ENCODE peak calls at places on chromosomes 7 and 10, in six cellular contexts. One of them, this sample, is unnamed.

GRCh38 chr10:73815719-73816030 is 4.3 kb upstream of the NDST2 start:
- DNase-seq in BE2C: no peak
- DNase-seq in thoracic aorta: no peak
- DNase-seq in AG04449: no peak
- DNase-seq in lower leg skin: no peak
- DNase-seq in AG10803: no peak
- DNase-seq in this sample: no peak

GRCh38 chr7:42574693-42575084 is 337.2 kb downstream of the C7orf25 start:
- DNase-seq in BE2C: no peak
- DNase-seq in thoracic aorta: no peak
- DNase-seq in AG04449: no peak
- DNase-seq in lower leg skin: no peak
- DNase-seq in AG10803: peak; percentile 13
- DNase-seq in this sample: no peak

GRCh38 chr10:68223535-68224165 is 8.3 kb downstream of the ATOH7 start:
- DNase-seq in BE2C: no peak
- DNase-seq in thoracic aorta: no peak
- DNase-seq in AG04449: no peak
- DNase-seq in lower leg skin: no peak
- DNase-seq in AG10803: no peak
- DNase-seq in this sample: no peak

GRCh38 chr10:85319826-85320225 is 991.4 kb downstream of the CCSER2 start:
- DNase-seq in BE2C: peak; percentile 76
- DNase-seq in thoracic aorta: no peak
- DNase-seq in AG04449: no peak
- DNase-seq in lower leg skin: no peak
- DNase-seq in AG10803: no peak
- DNase-seq in this sample: no peak

GRCh38 chr10:36496728-36497127 is 628.7 kb upstream of the ANKRD30A start:
- DNase-seq in BE2C: no peak
- DNase-seq in thoracic aorta: no peak
- DNase-seq in AG04449: no peak
- DNase-seq in lower leg skin: no peak
- DNase-seq in AG10803: no peak
- DNase-seq in this sample: no peak

GRCh38 chr10:68955414-68955785 is 570 bp upstream of the DDX21 start:
- DNase-seq in BE2C: peak; percentile 23
- DNase-seq in thoracic aorta: no peak
- DNase-seq in AG04449: no peak
- DNase-seq in lower leg skin: no peak
- DNase-seq in AG10803: peak; percentile 17
- DNase-seq in this sample: no peak

GRCh38 chr7:21507627-21508343 is 35.1 kb upstream of the DNAH11 start:
- DNase-seq in BE2C: peak; percentile 65
- DNase-seq in thoracic aorta: no peak
- DNase-seq in AG04449: no peak
- DNase-seq in lower leg skin: no peak
- DNase-seq in AG10803: peak; percentile 32
- DNase-seq in this sample: peak; percentile 3

GRCh38 chr10:111974325-111974724 is 209.2 kb downstream of the GPAM start:
- DNase-seq in BE2C: no peak
- DNase-seq in thoracic aorta: no peak
- DNase-seq in AG04449: no peak
- DNase-seq in lower leg skin: no peak
- DNase-seq in AG10803: no peak
- DNase-seq in this sample: no peak

GRCh38 chr10:85741626-85742300 is 624.8 kb downstream of the GRID1 start:
- DNase-seq in BE2C: no peak
- DNase-seq in thoracic aorta: no peak
- DNase-seq in AG04449: no peak
- DNase-seq in lower leg skin: no peak
- DNase-seq in AG10803: no peak
- DNase-seq in this sample: no peak

GRCh38 chr7:33039257-33039904 is 23.2 kb downstream of the NT5C3A start:
- DNase-seq in BE2C: no peak
- DNase-seq in thoracic aorta: no peak
- DNase-seq in AG04449: no peak
- DNase-seq in lower leg skin: no peak
- DNase-seq in AG10803: no peak
- DNase-seq in this sample: no peak

GRCh38 chr7:78226059-78226658 is 427.6 kb downstream of the PHTF2 start:
- DNase-seq in BE2C: peak; percentile 88
- DNase-seq in thoracic aorta: no peak
- DNase-seq in AG04449: no peak
- DNase-seq in lower leg skin: no peak
- DNase-seq in AG10803: no peak
- DNase-seq in this sample: no peak

GRCh38 chr7:139823855-139824670 is 5.0 kb upstream of the TBXAS1 start:
- DNase-seq in BE2C: no peak
- DNase-seq in thoracic aorta: no peak
- DNase-seq in AG04449: no peak
- DNase-seq in lower leg skin: peak; percentile 28
- DNase-seq in AG10803: peak; percentile 63
- DNase-seq in this sample: no peak

GRCh38 chr10:987635-987905 is 664 bp upstream of the GTPBP4 start:
- DNase-seq in BE2C: no peak
- DNase-seq in thoracic aorta: no peak
- DNase-seq in AG04449: no peak
- DNase-seq in lower leg skin: no peak
- DNase-seq in AG10803: no peak
- DNase-seq in this sample: no peak

GRCh38 chr7:140402178-140402835 is 1.6 kb upstream of the RAB19 start:
- DNase-seq in BE2C: no peak
- DNase-seq in thoracic aorta: no peak
- DNase-seq in AG04449: no peak
- DNase-seq in lower leg skin: no peak
- DNase-seq in AG10803: peak; percentile 76
- DNase-seq in this sample: no peak

GRCh38 chr10:125201108-125201524 is 40.8 kb upstream of the CTBP2 start:
- DNase-seq in BE2C: no peak
- DNase-seq in thoracic aorta: no peak
- DNase-seq in AG04449: no peak
- DNase-seq in lower leg skin: peak; percentile 56
- DNase-seq in AG10803: no peak
- DNase-seq in this sample: peak; percentile 95

GRCh38 chr10:6667679-6668270 is 87.7 kb upstream of the PRKCQ start:
- DNase-seq in BE2C: peak; percentile 23
- DNase-seq in thoracic aorta: no peak
- DNase-seq in AG04449: no peak
- DNase-seq in lower leg skin: no peak
- DNase-seq in AG10803: peak; percentile 24
- DNase-seq in this sample: peak; percentile 4

GRCh38 chr10:93752761-93753160 is 5.0 kb upstream of the LGI1 start:
- DNase-seq in BE2C: no peak
- DNase-seq in thoracic aorta: no peak
- DNase-seq in AG04449: no peak
- DNase-seq in lower leg skin: no peak
- DNase-seq in AG10803: peak; percentile 44
- DNase-seq in this sample: peak; percentile 22

GRCh38 chr10:44982114-44982460 is 3.5 kb upstream of the DEPP1 start:
- DNase-seq in BE2C: no peak
- DNase-seq in thoracic aorta: no peak
- DNase-seq in AG04449: no peak
- DNase-seq in lower leg skin: peak; percentile 87
- DNase-seq in AG10803: no peak
- DNase-seq in this sample: no peak

GRCh38 chr7:67788689-67789088 is 792.1 kb downstream of the TYW1 start:
- DNase-seq in BE2C: peak; percentile 62
- DNase-seq in thoracic aorta: no peak
- DNase-seq in AG04449: no peak
- DNase-seq in lower leg skin: no peak
- DNase-seq in AG10803: peak; percentile 58
- DNase-seq in this sample: no peak
- TF ChIP-seq CTCF in BE2C: peak; percentile 86
- TF ChIP-seq CTCF in thoracic aorta: no peak
- TF ChIP-seq CTCF in AG04449: peak; percentile 63
- TF ChIP-seq CTCF in lower leg skin: no peak
- TF ChIP-seq CTCF in AG10803: peak; percentile 88
- TF ChIP-seq CTCF in this sample: peak; percentile 31

DNA sequence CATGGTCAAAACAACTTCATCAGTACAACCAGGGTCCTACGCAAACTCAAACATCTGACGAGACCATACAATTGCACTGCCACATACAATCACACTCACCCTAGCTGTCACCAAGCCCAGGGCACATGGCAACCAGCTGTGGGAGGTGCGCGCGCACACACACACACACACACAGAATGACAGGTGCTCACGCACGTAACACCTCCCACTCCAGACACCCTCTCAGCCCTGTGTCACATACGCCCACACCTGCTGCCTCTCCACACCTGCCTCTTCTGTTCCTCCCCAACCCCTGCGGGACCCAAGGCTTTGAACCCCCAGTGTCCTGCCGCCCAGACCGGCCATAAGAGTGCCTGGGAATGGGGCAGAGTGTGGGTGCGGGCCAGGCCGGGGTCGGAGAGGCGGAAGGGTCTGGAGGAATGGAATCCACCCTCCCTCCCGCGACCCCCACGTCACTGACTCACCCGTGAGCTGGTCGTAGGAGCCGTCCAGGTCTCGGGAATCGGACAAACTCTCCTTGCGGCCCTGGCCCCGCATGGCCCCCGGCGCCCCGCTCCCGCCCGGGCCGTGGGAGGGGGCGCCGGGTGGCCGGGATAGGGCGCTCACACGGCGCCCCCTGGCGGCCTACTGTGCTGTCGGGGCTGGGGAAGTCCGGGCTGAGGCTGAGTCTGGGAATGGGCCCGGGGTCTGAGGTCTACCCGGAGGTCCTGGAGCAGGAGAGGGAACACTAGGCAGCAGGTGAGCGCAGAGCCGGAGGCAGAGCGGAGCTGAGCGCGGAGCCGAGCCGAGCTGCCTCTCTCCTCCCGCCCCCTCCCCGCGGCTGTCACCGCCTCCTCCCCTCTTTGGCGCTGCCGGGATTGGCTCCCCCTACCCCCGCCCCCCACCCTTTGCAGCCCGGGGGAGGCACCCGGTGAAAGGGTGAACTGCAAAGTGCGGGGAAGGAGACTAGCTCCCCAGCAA is at the start of gene KCNIP2:
- DNase-seq in BE2C: peak; percentile 74
- DNase-seq in thoracic aorta: no peak
- DNase-seq in AG04449: no peak
- DNase-seq in lower leg skin: no peak
- DNase-seq in AG10803: no peak
- DNase-seq in this sample: no peak
- TF ChIP-seq CTCF in BE2C: peak; percentile 63
- TF ChIP-seq CTCF in thoracic aorta: peak; percentile 25
- TF ChIP-seq CTCF in AG04449: peak; percentile 44
- TF ChIP-seq CTCF in lower leg skin: no peak
- TF ChIP-seq CTCF in AG10803: peak; percentile 30
- TF ChIP-seq CTCF in this sample: peak; percentile 73

GRCh38 chr10:101013365-101013825 is 13.8 kb downstream of the LZTS2 start:
- DNase-seq in BE2C: no peak
- DNase-seq in thoracic aorta: no peak
- DNase-seq in AG04449: no peak
- DNase-seq in lower leg skin: no peak
- DNase-seq in AG10803: no peak
- DNase-seq in this sample: no peak
- TF ChIP-seq CTCF in BE2C: no peak
- TF ChIP-seq CTCF in thoracic aorta: no peak
- TF ChIP-seq CTCF in AG04449: no peak
- TF ChIP-seq CTCF in lower leg skin: no peak
- TF ChIP-seq CTCF in AG10803: no peak
- TF ChIP-seq CTCF in this sample: no peak

DNA sequence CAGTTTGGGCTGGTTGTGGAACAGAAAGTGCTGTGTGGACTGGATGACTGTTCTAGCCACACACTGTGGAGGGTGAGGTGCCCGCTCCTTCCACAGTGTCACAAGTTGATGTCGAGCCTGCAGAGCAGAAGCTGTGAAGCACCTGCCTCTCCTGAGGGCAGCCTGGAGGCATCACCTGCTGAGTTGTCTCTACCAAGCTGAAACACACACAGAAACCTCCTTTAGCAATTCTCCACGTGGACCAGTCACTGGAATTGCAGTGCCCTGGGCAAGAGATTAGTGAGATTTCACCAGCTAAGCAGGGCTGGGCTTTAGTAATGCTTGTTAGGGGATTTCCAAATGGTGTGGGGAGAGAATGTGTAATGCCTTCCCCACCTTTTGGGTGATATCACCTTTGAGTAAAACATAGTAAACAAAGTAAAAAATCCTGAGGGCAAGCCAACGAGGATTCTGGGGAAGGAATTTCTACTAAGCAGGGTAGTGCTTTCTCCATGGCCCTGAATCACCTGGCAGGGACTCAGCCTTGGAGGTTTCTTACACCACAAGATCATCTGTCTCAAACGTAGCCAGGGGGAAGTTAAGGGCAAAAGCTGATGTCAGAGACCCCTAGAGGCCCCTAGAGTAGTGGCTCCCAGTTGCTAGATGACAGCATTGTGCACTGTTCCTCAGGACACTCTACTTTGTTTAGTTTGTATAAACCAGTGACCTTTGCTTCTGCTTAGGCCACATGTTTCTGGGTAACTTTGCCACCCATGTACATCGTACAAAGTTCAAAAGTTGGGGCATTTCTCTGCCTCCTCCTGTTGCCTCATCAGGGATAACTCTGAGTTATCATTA is 233.1 kb upstream of the IGFBP3 start:
- DNase-seq in BE2C: no peak
- DNase-seq in thoracic aorta: no peak
- DNase-seq in AG04449: no peak
- DNase-seq in lower leg skin: no peak
- DNase-seq in AG10803: no peak
- DNase-seq in this sample: peak; percentile 79
- TF ChIP-seq CTCF in BE2C: no peak
- TF ChIP-seq CTCF in thoracic aorta: no peak
- TF ChIP-seq CTCF in AG04449: no peak
- TF ChIP-seq CTCF in lower leg skin: no peak
- TF ChIP-seq CTCF in AG10803: no peak
- TF ChIP-seq CTCF in this sample: peak; percentile 3

GRCh38 chr10:113733635-113734034 is 17.8 kb upstream of the PLEKHS1 start:
- DNase-seq in BE2C: no peak
- DNase-seq in thoracic aorta: no peak
- DNase-seq in AG04449: no peak
- DNase-seq in lower leg skin: no peak
- DNase-seq in AG10803: no peak
- DNase-seq in this sample: no peak

GRCh38 chr10:113736576-113736975 is 14.9 kb upstream of the PLEKHS1 start:
- DNase-seq in BE2C: no peak
- DNase-seq in thoracic aorta: no peak
- DNase-seq in AG04449: peak; percentile 23
- DNase-seq in lower leg skin: no peak
- DNase-seq in AG10803: peak; percentile 40
- DNase-seq in this sample: no peak

GRCh38 chr10:113732966-113733365 is 18.5 kb upstream of the PLEKHS1 start:
- DNase-seq in BE2C: no peak
- DNase-seq in thoracic aorta: no peak
- DNase-seq in AG04449: no peak
- DNase-seq in lower leg skin: no peak
- DNase-seq in AG10803: peak; percentile 11
- DNase-seq in this sample: no peak

GRCh38 chr10:113739031-113739430 is 12.5 kb upstream of the PLEKHS1 start:
- DNase-seq in BE2C: no peak
- DNase-seq in thoracic aorta: no peak
- DNase-seq in AG04449: no peak
- DNase-seq in lower leg skin: no peak
- DNase-seq in AG10803: no peak
- DNase-seq in this sample: no peak

DNA sequence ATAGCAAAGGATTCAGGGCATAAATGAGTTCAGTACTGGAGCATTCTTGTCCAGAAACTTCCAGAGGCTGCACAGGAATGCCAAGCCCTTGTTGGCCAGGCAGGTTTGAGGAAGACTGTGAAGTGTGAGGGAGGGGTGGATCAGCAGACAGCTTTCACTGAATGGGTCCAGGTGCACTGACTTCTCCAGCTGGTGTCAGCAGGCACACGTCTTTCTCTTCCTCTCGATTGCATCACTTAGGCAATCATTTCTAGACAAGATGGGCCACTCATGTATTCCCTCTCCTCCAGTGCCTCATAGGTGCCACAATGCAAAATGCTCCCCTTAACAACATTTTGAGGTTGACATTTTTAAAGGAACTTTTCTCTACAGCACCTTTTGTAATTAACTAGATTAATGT is 15.6 kb upstream of the PLEKHS1 start:
- DNase-seq in BE2C: no peak
- DNase-seq in thoracic aorta: no peak
- DNase-seq in AG04449: no peak
- DNase-seq in lower leg skin: no peak
- DNase-seq in AG10803: no peak
- DNase-seq in this sample: peak; percentile 30
- TF ChIP-seq CTCF in BE2C: no peak
- TF ChIP-seq CTCF in thoracic aorta: no peak
- TF ChIP-seq CTCF in AG04449: no peak
- TF ChIP-seq CTCF in lower leg skin: no peak
- TF ChIP-seq CTCF in AG10803: no peak
- TF ChIP-seq CTCF in this sample: peak; percentile 53

This sample was measured in epithelial cell of proximal tubule.